ENCODE peak calls at places on chromosomes 4 and X, in eight cellular contexts. I, C, U, K, X, P, Z and T are unnamed samples.

GRCh38 chrX:152614786-152615185 is 22.9 kb upstream of the GABRQ start:
- DNase-seq in I (no peak), X (no peak), C (no peak), Z (no peak), P (no peak), K (no peak), U (no peak), T (no peak)

GRCh38 chr4:174047363-174047762 is 236.1 kb downstream of the FBXO8 start:
- DNase-seq in C (no peak), P (no peak), Z (no peak), X (no peak), U (no peak), I (no peak), K (no peak), T (no peak)

GRCh38 chr4:8329859-8330761 is 60.6 kb downstream of the HTRA3 start:
- DNase-seq in Z (no peak), K (no peak), C (no peak), U (no peak), X (peak), P (no peak), I (no peak), T (no peak)

GRCh38 chr4:151408630-151409469 is at the start of gene FHIP1A:
- DNase-seq in Z (no peak), K (peak), P (no peak), I (peak), U (peak), C (no peak), X (peak), T (peak)

GRCh38 chrX:50622751-50623150 is 152.1 kb upstream of the DGKK start:
- DNase-seq in X (no peak), P (no peak), I (no peak), U (no peak), K (no peak), C (no peak), Z (no peak), T (no peak)

GRCh38 chrX:117843749-117844148 is 272.9 kb downstream of the KLHL13 start:
- DNase-seq in U (no peak), P (no peak), C (no peak), X (no peak), K (no peak), Z (no peak), I (no peak), T (no peak)

GRCh38 chr4:47383829-47384427 is 79.6 kb downstream of the COMMD8 start:
- DNase-seq in Z (peak), C (peak), K (no peak), P (no peak), U (no peak), X (no peak), I (no peak), T (no peak)

GRCh38 chrX:72123471-72124185 is 8.1 kb downstream of the RTL5 start:
- DNase-seq in X (peak), K (peak), P (peak), Z (no peak), I (no peak), C (no peak), U (no peak), T (no peak)

GRCh38 chrX:150202641-150203248 is 160.4 kb upstream of the MAMLD1 start:
- DNase-seq in C (peak), K (no peak), X (no peak), I (no peak), Z (no peak), U (no peak), P (no peak), T (no peak)

GRCh38 chr4:107719211-107719926 is 665 bp downstream of the PAPSS1 start:
- DNase-seq in I (no peak), U (no peak), Z (no peak), X (no peak), K (no peak), C (no peak), P (no peak), T (no peak)

GRCh38 chr4:124806403-124806802 is 93.9 kb upstream of the ANKRD50 start:
- DNase-seq in K (no peak), C (peak), X (no peak), U (no peak), I (no peak), Z (no peak), P (no peak), T (no peak)

GRCh38 chrX:123830309-123830708 is 29.5 kb upstream of the XIAP start:
- DNase-seq in P (no peak), C (no peak), Z (no peak), K (no peak), X (peak), U (no peak), I (peak), T (no peak)

GRCh38 chrX:41332988-41333743 is 796 bp upstream of the DDX3X start:
- DNase-seq in Z (peak), K (peak), I (peak), C (peak), X (peak), U (peak), P (no peak), T (peak)

GRCh38 chr4:158496030-158496741 is 25.5 kb upstream of the RXFP1 start:
- DNase-seq in X (peak), Z (no peak), K (peak), I (peak), P (no peak), U (peak), C (no peak), T (no peak)

GRCh38 chrX:1871887-1872286 is 257.0 kb downstream of the ASMT start:
- DNase-seq in X (no peak), C (no peak), U (no peak), P (no peak), I (no peak), Z (no peak), K (no peak), T (no peak)

GRCh38 chr4:4985844-4986243 is 33.4 kb downstream of the CYTL1 start:
- DNase-seq in Z (no peak), C (no peak), X (no peak), P (no peak), I (no peak), U (no peak), K (no peak), T (no peak)

GRCh38 chrX:69503835-69504625 is at the start of gene NALF2:
- DNase-seq in K (peak), C (peak), X (peak), P (no peak), I (no peak), U (peak), Z (peak), T (no peak)

GRCh38 chr4:61505773-61506640 is 305.9 kb downstream of the ADGRL3 start:
- DNase-seq in Z (no peak), X (no peak), C (no peak), U (no peak), I (no peak), K (no peak), P (no peak), T (no peak)

GRCh38 chr4:41751325-41752061 is 3.0 kb upstream of the PHOX2B start:
- DNase-seq in K (peak), C (no peak), I (no peak), X (no peak), P (no peak), U (no peak), Z (no peak), T (no peak)